ENCODE peak calls at places on chromosomes 7 and 10, in nine cellular contexts. S is neural progenitor cell, J is cardiac muscle cell, Y is stomach, T is fibroblast of pulmonary artery, B is right atrium auricular region, C is A549, F is endothelial cell of umbilical vein, P is BJ. H is an unnamed sample.
A peak's percentile ranks its signal among the peaks of the same experiment; 100 is the strongest.

GRCh38 chr10:129085821-129086220 is 381.2 kb upstream of the MGMT start:
- DNase-seq in S (no peak), J (peak; percentile 20), Y (no peak), T (no peak), B (no peak), C (no peak), F (no peak), P (no peak), H (no peak)

GRCh38 chr7:11492307-11492706 is 339.7 kb downstream of the THSD7A start:
- DNase-seq in S (no peak), J (peak; percentile 44), Y (no peak), T (peak; percentile 70), B (no peak), C (no peak), F (peak; percentile 63), P (no peak), H (no peak)

GRCh38 chr7:52355059-52355458 is 680.4 kb upstream of the POM121L12 start:
- DNase-seq in S (peak; percentile 37), J (no peak), Y (no peak), T (no peak), B (no peak), C (no peak), F (peak; percentile 41), P (no peak), H (no peak)

GRCh38 chr10:60139798-60140566 is 233.6 kb upstream of the CCDC6 start:
- DNase-seq in S (peak; percentile 35), J (peak; percentile 56), Y (no peak), T (peak; percentile 60), B (no peak), C (peak; percentile 23), F (peak; percentile 65), P (peak; percentile 15), H (no peak)

GRCh38 chr7:111919690-111920179 is 286.5 kb downstream of the DOCK4 start:
- DNase-seq in S (no peak), J (peak; percentile 13), Y (no peak), T (no peak), B (no peak), C (no peak), F (no peak), P (no peak), H (peak; percentile 63)

GRCh38 chr10:90965720-90966119 is 44.8 kb upstream of the ANKRD1 start:
- DNase-seq in S (no peak), J (no peak), Y (no peak), T (no peak), B (peak; percentile 58), C (no peak), F (no peak), P (no peak), H (no peak)

GRCh38 chr10:122494173-122494820 is 32.9 kb downstream of the HTRA1 start:
- DNase-seq in S (no peak), J (no peak), Y (no peak), T (no peak), B (no peak), C (no peak), F (peak; percentile 71), P (no peak), H (no peak)

GRCh38 chr7:112566392-112567324 is 85.9 kb downstream of the LSMEM1 start:
- DNase-seq in S (no peak), J (no peak), Y (no peak), T (no peak), B (no peak), C (no peak), F (peak; percentile 11), P (no peak), H (no peak)

GRCh38 chr7:66105263-66105748 is 9.3 kb upstream of the CRCP start:
- DNase-seq in S (no peak), J (no peak), Y (no peak), T (no peak), B (no peak), C (no peak), F (no peak), P (no peak), H (no peak)

GRCh38 chr10:84356951-84357350 is 28.6 kb downstream of the CCSER2 start:
- DNase-seq in S (no peak), J (no peak), Y (no peak), T (no peak), B (no peak), C (no peak), F (no peak), P (no peak), H (no peak)

GRCh38 chr10:11176746-11177145 is 159.1 kb downstream of the CELF2 start:
- DNase-seq in S (no peak), J (no peak), Y (no peak), T (no peak), B (no peak), C (no peak), F (no peak), P (no peak), H (no peak)

GRCh38 chr10:61565819-61566560 is 96.7 kb upstream of the CABCOCO1 start:
- DNase-seq in S (no peak), J (no peak), Y (no peak), T (no peak), B (no peak), C (no peak), F (no peak), P (no peak), H (no peak)

GRCh38 chr10:33843379-33843778 is 508.9 kb upstream of the NRP1 start:
- DNase-seq in S (no peak), J (no peak), Y (no peak), T (no peak), B (no peak), C (no peak), F (no peak), P (no peak), H (no peak)
- H3K4me3 ChIP-seq in S (no peak overlapping the region), J (no peak overlapping the region), Y (no peak overlapping the region), T (no peak overlapping the region), B (no peak overlapping the region), C (no peak overlapping the region), F (no peak overlapping the region), P (no peak overlapping the region), H (no peak overlapping the region)

GRCh38 chr7:57300747-57301146 is 149.2 kb upstream of the ZNF716 start:
- DNase-seq in S (no peak), J (no peak), Y (no peak), T (no peak), B (no peak), C (no peak), F (no peak), P (no peak), H (no peak)

GRCh38 chr7:57308631-57309408 is 141.2 kb upstream of the ZNF716 start:
- DNase-seq in S (no peak), J (no peak), Y (no peak), T (no peak), B (no peak), C (no peak), F (no peak), P (no peak), H (no peak)

DNA sequence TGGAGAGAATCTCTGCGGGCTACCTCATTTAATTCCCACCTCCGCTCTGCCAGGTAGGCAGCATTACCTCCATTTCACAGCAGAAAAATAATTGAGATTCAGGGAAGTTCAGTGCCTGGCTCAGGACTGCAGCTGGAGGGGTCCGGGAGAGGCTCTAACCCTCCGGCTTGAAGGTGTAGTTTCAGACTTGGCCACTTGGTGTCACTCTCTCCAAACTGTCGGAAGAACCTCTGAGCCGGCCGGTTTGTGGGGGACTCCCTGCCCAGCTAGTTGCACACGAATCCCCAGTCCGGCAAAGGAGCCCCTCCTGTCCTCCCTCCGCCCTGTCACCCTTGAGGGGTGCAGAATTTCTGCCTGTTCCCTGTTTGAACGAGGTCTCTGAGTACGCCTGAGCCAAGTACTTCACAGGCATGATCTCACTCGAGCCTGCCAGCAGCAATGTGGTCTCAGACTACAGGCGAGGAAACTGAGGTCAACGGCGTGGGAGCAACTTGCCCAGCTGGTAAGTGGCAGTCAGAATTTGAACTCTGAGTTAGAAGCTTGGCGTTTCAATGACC is 144.7 kb upstream of the ZNF716 start:
- DNase-seq in S (no peak), J (no peak), Y (no peak), T (no peak), B (no peak), C (no peak), F (no peak), P (no peak), H (no peak)
- TF ChIP-seq CTCF in S (no peak), J (no peak), Y (no peak), T (no peak), B (peak; percentile 44), C (no peak), F (no peak), P (no peak), H (no peak)

DNA sequence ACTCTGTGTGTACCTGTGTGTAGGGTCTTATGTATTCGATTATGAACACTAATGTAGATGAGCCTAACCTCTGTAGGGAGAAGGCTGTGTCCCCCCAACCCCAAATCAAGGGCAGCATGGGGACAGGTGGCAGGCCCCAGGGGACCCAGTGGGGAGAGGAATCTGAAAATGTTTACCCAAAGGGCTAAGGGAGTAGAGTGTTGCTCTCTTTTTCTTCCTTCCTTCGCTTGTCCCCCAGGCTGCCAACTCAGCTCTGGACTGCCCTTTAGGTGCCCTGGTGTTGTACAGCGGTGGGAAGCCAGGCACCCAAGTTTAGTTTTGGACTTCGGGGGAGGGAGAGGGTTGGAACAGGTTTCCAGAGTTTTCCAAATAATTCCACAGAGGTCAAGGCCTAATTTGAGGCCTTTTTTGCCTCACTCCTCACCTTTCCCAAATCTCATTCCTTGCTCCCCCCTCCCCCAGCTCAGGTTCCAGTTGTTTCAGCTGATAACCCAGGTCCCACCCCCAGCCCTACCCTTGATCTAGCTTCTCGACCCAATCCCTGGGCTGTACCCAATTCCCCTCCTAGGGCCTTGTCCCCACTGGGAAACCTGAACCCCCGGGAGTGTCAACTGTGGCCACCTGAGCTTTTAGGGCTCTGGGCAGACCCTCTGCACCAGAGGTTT is 9.1 kb upstream of the PAX2 start:
- DNase-seq in S (no peak), J (no peak), Y (no peak), T (no peak), B (no peak), C (no peak), F (no peak), P (no peak), H (no peak)
- H3K4me3 ChIP-seq in S (no peak overlapping the region), J (no peak overlapping the region), Y (no peak overlapping the region), T (no peak overlapping the region), B (no peak overlapping the region), C (no peak overlapping the region), F (no peak overlapping the region), P (no peak overlapping the region), H (peak overlapping the region; percentile 72)

GRCh38 chr10:131514454-131514853 is 202.9 kb upstream of the TCERG1L start:
- DNase-seq in S (peak; percentile 73), J (no peak), Y (no peak), T (no peak), B (no peak), C (no peak), F (no peak), P (no peak), H (peak; percentile 42)

GRCh38 chr10:131512852-131513251 is 201.3 kb upstream of the TCERG1L start:
- DNase-seq in S (no peak), J (no peak), Y (no peak), T (no peak), B (no peak), C (no peak), F (no peak), P (no peak), H (no peak)

GRCh38 chr10:131516285-131516684 is 204.8 kb upstream of the TCERG1L start:
- DNase-seq in S (no peak), J (no peak), Y (no peak), T (no peak), B (peak; percentile 23), C (no peak), F (no peak), P (no peak), H (no peak)

GRCh38 chr10:131511391-131511790 is 199.9 kb upstream of the TCERG1L start:
- DNase-seq in S (no peak), J (no peak), Y (no peak), T (no peak), B (no peak), C (no peak), F (no peak), P (no peak), H (no peak)

GRCh38 chr10:131513445-131513844 is 201.9 kb upstream of the TCERG1L start:
- DNase-seq in S (no peak), J (no peak), Y (no peak), T (no peak), B (no peak), C (no peak), F (no peak), P (no peak), H (no peak)
- TF ChIP-seq CTCF in S (no peak), J (no peak), Y (no peak), T (no peak), B (no peak), C (no peak), F (no peak), P (no peak), H (no peak)

H was measured in kidney epithelial cell.